ENCODE peak calls at places on chromosomes 4 and X, in eight cellular contexts. G is NCI-H2171 treated with DMSO at 0.1 percent for 48 hours; M is psoas muscle; C is NCI-H187; V is stimulated activated CD4-positive, alpha-beta T cell treated with anti-CD3 and anti-CD28 coated beads, TNF-alpha, amount 100 ng/mL, for 4 hours; K is lung; D is neural crest cell; H is RKO. U is an unnamed sample.

GRCh38 chr4:7254736-7255487 is 62.6 kb downstream of the SORCS2 start:
- DNase-seq in G (peak), M (no peak), C (no peak), V (no peak), K (no peak), D (no peak), H (no peak), U (no peak)

GRCh38 chr4:22962186-22962786 is 269.5 kb downstream of the GBA3 start:
- DNase-seq in G (no peak), M (no peak), C (no peak), V (no peak), K (no peak), D (peak), H (peak), U (no peak)

GRCh38 chrX:30888526-30889146 is 418 bp downstream of the TAB3 start:
- DNase-seq in G (no peak), M (no peak), C (no peak), V (no peak), K (no peak), D (peak), H (peak), U (no peak)

GRCh38 chrX:20884565-20884964 is 489.7 kb upstream of the CNKSR2 start:
- DNase-seq in G (no peak), M (no peak), C (no peak), V (no peak), K (no peak), D (no peak), H (no peak), U (no peak)

GRCh38 chrX:39158801-39159657 is 357.8 kb downstream of the MID1IP1 start:
- DNase-seq in G (peak), M (no peak), C (no peak), V (no peak), K (peak), D (no peak), H (no peak), U (no peak)

GRCh38 chr4:113821851-113822250 is 60.3 kb upstream of the CAMK2D start:
- DNase-seq in G (no peak), M (no peak), C (no peak), V (no peak), K (no peak), D (no peak), H (no peak), U (no peak)

GRCh38 chr4:168569066-168569908 is 72.4 kb downstream of the PALLD start:
- DNase-seq in G (peak), M (no peak), C (no peak), V (no peak), K (peak), D (no peak), H (no peak), U (peak)

GRCh38 chr4:87036713-87037112 is 101.9 kb downstream of the AFF1 start:
- DNase-seq in G (no peak), M (no peak), C (peak), V (no peak), K (no peak), D (no peak), H (no peak), U (no peak)

GRCh38 chr4:181905708-181906107 is 337.5 kb upstream of the TENM3 start:
- DNase-seq in G (no peak), M (no peak), C (no peak), V (no peak), K (no peak), D (no peak), H (no peak), U (no peak)

GRCh38 chrX:66915893-66916292 is 277.0 kb upstream of the EDA2R start:
- DNase-seq in G (no peak), M (no peak), C (no peak), V (no peak), K (no peak), D (no peak), H (no peak), U (no peak)

GRCh38 chrX:20224814-20225487 is 41.8 kb downstream of the RPS6KA3 start:
- DNase-seq in G (no peak), M (no peak), C (no peak), V (no peak), K (no peak), D (no peak), H (peak), U (no peak)

GRCh38 chr4:69518102-69518501 is 22.4 kb upstream of the UGT2B4 start:
- DNase-seq in G (no peak), M (no peak), C (no peak), V (no peak), K (no peak), D (no peak), H (no peak), U (no peak)

GRCh38 chrX:43882294-43882681 is at the start of gene MAOB:
- DNase-seq in G (no peak), M (peak), C (no peak), V (no peak), K (no peak), D (peak), H (no peak), U (no peak)

GRCh38 chr4:170446782-170447181 is 357.0 kb upstream of the AADAT start:
- DNase-seq in G (no peak), M (no peak), C (no peak), V (no peak), K (no peak), D (no peak), H (no peak), U (no peak)

GRCh38 chrX:16138108-16138427 is 14.7 kb downstream of the GRPR start:
- DNase-seq in G (no peak), M (no peak), C (no peak), V (no peak), K (no peak), D (no peak), H (no peak), U (no peak)

GRCh38 chrX:109709129-109709631 is 23.9 kb downstream of the ACSL4 start:
- DNase-seq in G (no peak), M (no peak), C (no peak), V (no peak), K (no peak), D (no peak), H (no peak), U (no peak)

GRCh38 chrX:63514575-63514967 is 163.4 kb upstream of the SPIN4 start:
- DNase-seq in G (no peak), M (no peak), C (no peak), V (no peak), K (no peak), D (no peak), H (no peak), U (no peak)